ENCODE peak calls at places on chromosomes 4 and X, in four cellular contexts. One of them, this sample, is unnamed.

GRCh38 chrX:119238557-119238956 is 2.5 kb downstream of the PGRMC1 start:
- DNase-seq in fibroblast of mammary gland: peak; percentile 40
- DNase-seq in tibial artery: no peak
- DNase-seq in neural progenitor cell: peak; percentile 3
- DNase-seq in this sample: no peak

GRCh38 chr4:304987-305680 is at the start of gene ZNF732:
- DNase-seq in fibroblast of mammary gland: peak; percentile 85
- DNase-seq in tibial artery: peak; percentile 26
- DNase-seq in neural progenitor cell: no peak
- DNase-seq in this sample: peak; percentile 56

GRCh38 chrX:40544343-40545250 is 36.2 kb upstream of the ATP6AP2 start:
- DNase-seq in fibroblast of mammary gland: peak; percentile 35
- DNase-seq in tibial artery: no peak
- DNase-seq in neural progenitor cell: no peak
- DNase-seq in this sample: no peak

GRCh38 chr4:122548452-122548851 is 72.4 kb downstream of the IL21 start:
- DNase-seq in fibroblast of mammary gland: no peak
- DNase-seq in tibial artery: no peak
- DNase-seq in neural progenitor cell: no peak
- DNase-seq in this sample: no peak

GRCh38 chr4:31234494-31234893 is 514.3 kb downstream of the PCDH7 start:
- DNase-seq in fibroblast of mammary gland: no peak
- DNase-seq in tibial artery: no peak
- DNase-seq in neural progenitor cell: no peak
- DNase-seq in this sample: no peak

GRCh38 chrX:28787206-28787605 is 200.0 kb downstream of the IL1RAPL1 start:
- DNase-seq in fibroblast of mammary gland: peak; percentile 33
- DNase-seq in tibial artery: no peak
- DNase-seq in neural progenitor cell: no peak
- DNase-seq in this sample: no peak

GRCh38 chr4:53914313-53915016 is 149.9 kb downstream of the CHIC2 start:
- DNase-seq in fibroblast of mammary gland: peak; percentile 95
- DNase-seq in tibial artery: peak; percentile 54
- DNase-seq in neural progenitor cell: no peak
- DNase-seq in this sample: no peak

GRCh38 chrX:131741103-131741581 is 197.3 kb downstream of the OR13H1 start:
- DNase-seq in fibroblast of mammary gland: peak; percentile 77
- DNase-seq in tibial artery: no peak
- DNase-seq in neural progenitor cell: no peak
- DNase-seq in this sample: no peak

GRCh38 chrX:9847071-9847470 is 60.8 kb downstream of the SHROOM2 start:
- DNase-seq in fibroblast of mammary gland: no peak
- DNase-seq in tibial artery: no peak
- DNase-seq in neural progenitor cell: no peak
- DNase-seq in this sample: no peak

GRCh38 chr4:89363786-89364185 is 56.2 kb upstream of the GPRIN3 start:
- DNase-seq in fibroblast of mammary gland: no peak
- DNase-seq in tibial artery: no peak
- DNase-seq in neural progenitor cell: no peak
- DNase-seq in this sample: no peak

GRCh38 chr4:120977435-120977997 is 55.0 kb upstream of the PRDM5 start:
- DNase-seq in fibroblast of mammary gland: peak; percentile 71
- DNase-seq in tibial artery: no peak
- DNase-seq in neural progenitor cell: peak; percentile 31
- DNase-seq in this sample: no peak

GRCh38 chrX:114028907-114029662 is 554.8 kb upstream of the HTR2C start:
- DNase-seq in fibroblast of mammary gland: no peak
- DNase-seq in tibial artery: no peak
- DNase-seq in neural progenitor cell: no peak
- DNase-seq in this sample: no peak

GRCh38 chr4:187666634-187667033 is 328.9 kb upstream of the ZFP42 start:
- DNase-seq in fibroblast of mammary gland: peak; percentile 33
- DNase-seq in tibial artery: no peak
- DNase-seq in neural progenitor cell: peak; percentile 9
- DNase-seq in this sample: no peak

DNA sequence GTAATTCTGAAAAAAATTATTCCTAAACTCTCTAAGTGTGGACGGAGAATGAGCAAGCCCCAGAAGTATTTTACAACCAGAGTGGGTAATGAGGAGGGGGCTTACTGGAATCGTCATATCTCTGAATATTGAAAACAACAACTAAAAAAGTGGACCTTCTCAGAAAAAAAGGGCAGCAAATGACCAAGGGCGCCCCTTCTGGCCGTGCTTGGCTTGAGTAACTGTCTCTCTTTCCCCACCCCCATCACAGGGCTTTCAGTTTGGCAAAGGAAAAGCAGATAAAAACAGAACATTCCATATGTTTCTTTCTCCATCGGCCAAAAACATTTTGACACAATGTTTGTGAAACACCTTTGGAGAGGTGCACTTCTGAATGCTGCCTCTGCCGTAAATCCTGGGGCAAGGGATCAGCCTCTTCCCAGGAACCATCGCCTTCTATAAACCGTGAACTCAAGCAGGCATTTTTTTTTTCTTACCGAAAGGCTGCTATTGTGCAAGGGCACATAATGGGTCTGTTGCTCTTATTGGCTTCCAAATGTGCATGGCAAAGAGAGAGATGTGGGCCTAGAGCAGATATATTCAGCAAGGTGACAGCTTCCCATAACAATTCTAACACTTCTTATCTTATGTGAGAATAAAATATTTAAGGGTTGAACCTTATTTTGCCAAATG is 115.4 kb downstream of the PARM1 start:
- DNase-seq in fibroblast of mammary gland: no peak
- DNase-seq in tibial artery: no peak
- DNase-seq in neural progenitor cell: peak; percentile 35
- DNase-seq in this sample: no peak
- TF ChIP-seq CTCF in fibroblast of mammary gland: peak; percentile 16
- TF ChIP-seq CTCF in tibial artery: no peak
- TF ChIP-seq CTCF in neural progenitor cell: peak; percentile 59
- TF ChIP-seq CTCF in this sample: peak; percentile 21

GRCh38 chr4:87353592-87353991 is 30.9 kb upstream of the HSD17B13 start:
- DNase-seq in fibroblast of mammary gland: peak; percentile 69
- DNase-seq in tibial artery: no peak
- DNase-seq in neural progenitor cell: peak; percentile 69
- DNase-seq in this sample: peak; percentile 30
- TF ChIP-seq CTCF in fibroblast of mammary gland: peak; percentile 72
- TF ChIP-seq CTCF in tibial artery: peak; percentile 50
- TF ChIP-seq CTCF in neural progenitor cell: peak; percentile 89
- TF ChIP-seq CTCF in this sample: peak; percentile 50

DNA sequence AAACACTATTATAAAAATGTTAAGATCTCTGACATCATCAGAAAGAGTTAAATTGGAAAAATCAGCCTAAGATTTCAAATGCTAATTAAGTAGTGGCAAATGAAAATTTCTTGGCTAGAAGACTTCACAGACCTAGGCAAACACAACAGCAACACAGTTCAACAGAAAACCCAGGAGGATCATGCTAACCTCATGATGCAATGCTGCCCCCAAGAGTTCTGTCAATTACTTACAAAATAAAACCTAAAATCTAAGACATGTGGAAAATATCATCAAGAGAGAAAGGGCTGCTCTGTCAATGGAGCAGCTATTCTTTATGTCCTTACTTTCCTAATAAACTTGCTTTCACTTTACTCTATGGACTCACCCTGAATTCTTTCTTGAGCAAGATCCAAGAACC is 21.0 kb downstream of the S100G start:
- DNase-seq in fibroblast of mammary gland: peak; percentile 74
- DNase-seq in tibial artery: no peak
- DNase-seq in neural progenitor cell: peak; percentile 57
- DNase-seq in this sample: peak; percentile 6
- TF ChIP-seq CTCF in fibroblast of mammary gland: peak; percentile 44
- TF ChIP-seq CTCF in tibial artery: peak; percentile 31
- TF ChIP-seq CTCF in neural progenitor cell: peak; percentile 68
- TF ChIP-seq CTCF in this sample: peak; percentile 33

GRCh38 chr4:93788712-93789111 is 39.8 kb upstream of the ATOH1 start:
- DNase-seq in fibroblast of mammary gland: peak; percentile 9
- DNase-seq in tibial artery: no peak
- DNase-seq in neural progenitor cell: peak; percentile 46
- DNase-seq in this sample: no peak
- TF ChIP-seq CTCF in fibroblast of mammary gland: peak; percentile 43
- TF ChIP-seq CTCF in tibial artery: no peak
- TF ChIP-seq CTCF in neural progenitor cell: peak; percentile 65
- TF ChIP-seq CTCF in this sample: peak; percentile 51

DNA sequence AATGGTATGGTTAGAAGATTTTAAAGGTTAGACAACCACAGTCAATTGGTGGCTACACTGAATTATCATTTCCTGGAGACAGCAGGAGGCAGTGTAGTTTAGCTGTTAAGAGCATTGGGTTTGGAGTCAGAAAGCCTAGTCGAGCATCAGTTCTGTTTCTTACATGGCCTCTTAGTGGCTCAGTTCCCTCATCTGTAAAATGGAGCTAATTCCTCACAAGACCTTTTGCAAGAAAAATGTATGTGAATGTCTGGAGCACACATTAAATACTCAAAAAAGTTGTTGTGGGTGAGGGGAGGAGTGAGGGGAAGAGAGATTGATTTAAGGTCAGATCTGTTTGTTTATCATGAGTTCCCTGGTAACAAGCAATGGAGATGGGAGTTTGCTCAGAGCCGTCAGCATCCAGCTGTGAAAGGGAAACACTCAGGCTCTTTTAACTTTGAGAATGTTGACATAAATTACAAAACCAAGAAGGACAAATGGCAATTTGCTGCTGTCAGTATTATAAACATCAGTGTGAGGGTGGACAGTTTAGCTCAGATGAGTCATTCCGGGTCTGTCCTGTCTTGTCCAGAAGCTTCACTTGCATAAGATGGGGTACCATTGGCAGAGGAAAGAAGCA is 98.2 kb upstream of the PGRMC2 start:
- DNase-seq in fibroblast of mammary gland: peak; percentile 75
- DNase-seq in tibial artery: no peak
- DNase-seq in neural progenitor cell: no peak
- DNase-seq in this sample: no peak
- TF ChIP-seq CTCF in fibroblast of mammary gland: peak; percentile 46
- TF ChIP-seq CTCF in tibial artery: no peak
- TF ChIP-seq CTCF in neural progenitor cell: peak; percentile 18
- TF ChIP-seq CTCF in this sample: no peak

DNA sequence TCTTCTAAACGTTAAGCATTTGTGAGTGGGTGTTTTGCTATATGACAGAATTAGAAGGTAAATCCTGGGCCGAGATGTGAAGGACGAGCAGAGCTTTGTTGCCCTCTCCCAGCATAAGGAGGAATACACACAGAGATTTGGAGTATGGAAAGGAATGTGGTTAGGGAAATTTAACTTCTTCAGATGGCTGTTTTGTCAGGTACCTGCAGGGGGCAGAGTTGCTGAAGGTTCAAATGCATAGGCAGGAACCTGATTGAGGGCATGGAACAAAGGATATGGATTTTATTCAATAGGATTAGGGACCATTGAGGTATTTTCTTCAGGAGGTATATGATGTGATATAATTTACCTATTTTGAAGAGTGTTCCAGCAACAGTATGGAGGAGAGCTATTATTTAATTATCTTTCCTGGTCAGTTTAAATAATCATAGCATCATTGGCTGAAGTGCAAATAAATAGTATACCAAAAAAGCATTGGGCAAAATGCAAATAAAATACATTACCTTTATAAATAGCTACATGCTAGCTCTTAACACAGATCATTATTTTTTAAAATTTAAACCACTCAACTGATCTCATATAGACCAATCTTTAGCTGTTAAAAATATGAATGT is 143.6 kb downstream of the SLIT2 start:
- DNase-seq in fibroblast of mammary gland: peak; percentile 44
- DNase-seq in tibial artery: no peak
- DNase-seq in neural progenitor cell: peak; percentile 73
- DNase-seq in this sample: peak; percentile 59
- TF ChIP-seq CTCF in fibroblast of mammary gland: peak; percentile 76
- TF ChIP-seq CTCF in tibial artery: no peak
- TF ChIP-seq CTCF in neural progenitor cell: peak; percentile 86
- TF ChIP-seq CTCF in this sample: peak; percentile 66

DNA sequence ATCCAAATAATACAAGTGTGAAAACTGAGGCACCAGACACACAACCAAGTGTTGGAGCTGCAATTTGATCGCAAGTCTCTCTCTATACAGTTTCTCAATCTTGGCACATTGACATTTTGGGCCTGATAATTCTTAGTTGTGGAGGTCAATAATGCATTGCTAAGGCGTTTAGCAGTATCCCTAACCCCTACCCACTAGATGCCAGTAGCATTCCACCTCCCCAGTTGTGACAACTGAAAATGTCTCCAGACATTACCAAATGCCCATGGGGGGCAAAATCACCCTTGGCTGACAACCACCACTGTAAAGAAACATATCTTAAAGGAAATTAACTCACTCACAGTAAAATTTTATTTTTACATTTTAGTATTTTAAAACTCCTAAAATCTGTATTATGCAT is 4.2 kb downstream of the NR3C2 start:
- DNase-seq in fibroblast of mammary gland: no peak
- DNase-seq in tibial artery: no peak
- DNase-seq in neural progenitor cell: peak; percentile 3
- DNase-seq in this sample: no peak
- TF ChIP-seq CTCF in fibroblast of mammary gland: no peak
- TF ChIP-seq CTCF in tibial artery: no peak
- TF ChIP-seq CTCF in neural progenitor cell: peak; percentile 6
- TF ChIP-seq CTCF in this sample: no peak

GRCh38 chr4:48767055-48767454 is 13.0 kb downstream of the FRYL start:
- DNase-seq in fibroblast of mammary gland: no peak
- DNase-seq in tibial artery: no peak
- DNase-seq in neural progenitor cell: no peak
- DNase-seq in this sample: no peak
- TF ChIP-seq CTCF in fibroblast of mammary gland: peak; percentile 19
- TF ChIP-seq CTCF in tibial artery: no peak
- TF ChIP-seq CTCF in neural progenitor cell: peak; percentile 31
- TF ChIP-seq CTCF in this sample: no peak

DNA sequence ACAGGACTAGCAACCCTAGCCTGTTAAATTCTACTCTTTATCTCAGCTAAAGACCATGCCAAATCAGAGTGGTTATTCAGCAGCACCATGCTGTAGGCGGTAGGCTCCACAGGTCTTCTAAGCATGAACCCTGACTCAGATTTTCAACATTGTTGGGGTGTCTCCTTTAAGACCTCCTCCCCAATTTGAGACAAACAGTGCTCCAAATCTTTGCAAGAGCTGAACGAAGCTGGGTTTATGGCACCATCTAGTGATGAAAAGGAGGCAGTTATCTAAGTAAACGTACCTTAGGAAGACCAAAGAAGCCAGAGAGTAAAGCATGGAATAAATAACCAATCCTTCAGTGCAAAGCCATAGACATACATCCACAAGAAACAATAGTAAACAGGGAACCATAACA is 334.5 kb upstream of the SLC7A11 start:
- DNase-seq in fibroblast of mammary gland: peak; percentile 48
- DNase-seq in tibial artery: no peak
- DNase-seq in neural progenitor cell: peak; percentile 65
- DNase-seq in this sample: no peak
- TF ChIP-seq CTCF in fibroblast of mammary gland: peak; percentile 43
- TF ChIP-seq CTCF in tibial artery: no peak
- TF ChIP-seq CTCF in neural progenitor cell: peak; percentile 73
- TF ChIP-seq CTCF in this sample: no peak

This sample was measured in nephron progenitor cell.